ENCODE peak calls at places on chromosomes 6 and 20, in eight cellular contexts. T, D, H, U, X, A, Y and N are unnamed samples.

GRCh38 chr6:70684794-70685493 is 17.3 kb downstream of the SMAP1 start:
- DNase-seq in X (no peak), Y (no peak), H (no peak), D (no peak), U (no peak), T (no peak), A (no peak), N (no peak)

GRCh38 chr6:137717074-137718073 is 149.7 kb upstream of the TNFAIP3 start:
- DNase-seq in A (no peak), T (no peak), X (no peak), D (no peak), U (no peak), H (peak), Y (peak), N (peak)

GRCh38 chr20:1281279-1282057 is 15.4 kb downstream of the SNPH start:
- DNase-seq in H (no peak), Y (no peak), D (no peak), A (no peak), T (no peak), X (no peak), U (no peak), N (peak)

GRCh38 chr6:101722481-101722880 is 329.0 kb downstream of the GRIK2 start:
- DNase-seq in U (no peak), D (no peak), A (peak), T (no peak), Y (no peak), H (no peak), X (no peak), N (no peak)

GRCh38 chr20:53872561-53873248 is 197.7 kb downstream of the BCAS1 start:
- DNase-seq in Y (peak), D (no peak), A (peak), H (no peak), X (no peak), T (no peak), U (no peak), N (peak)

GRCh38 chr6:91098006-91098405 is 511.1 kb upstream of the MAP3K7 start:
- DNase-seq in X (no peak), T (no peak), D (no peak), U (no peak), A (no peak), H (no peak), Y (no peak), N (no peak)

GRCh38 chr6:10559492-10560150 is 38.5 kb downstream of the GCNT2 start:
- DNase-seq in D (no peak), T (peak), X (no peak), Y (no peak), A (no peak), H (no peak), U (no peak), N (no peak)

GRCh38 chr6:33288942-33289783 is at the start of the genes PFDN6 and WDR46:
- DNase-seq in T (peak), X (peak), U (peak), H (peak), A (peak), D (peak), Y (peak), N (peak)

GRCh38 chr6:152001408-152001807 is 193.9 kb downstream of the ESR1 start:
- DNase-seq in T (no peak), D (no peak), U (no peak), Y (no peak), H (no peak), X (no peak), A (no peak), N (no peak)

GRCh38 chr6:168948002-168948401 is 305.6 kb downstream of the THBS2 start:
- DNase-seq in Y (no peak), T (no peak), A (no peak), U (no peak), D (no peak), H (no peak), X (no peak), N (no peak)